ENCODE peak calls at places on chromosomes 12 and 14, in four cellular contexts. P is K562, N is WTC11, D is HepG2. J is an unnamed sample.

GRCh38 chr12:115337693-115338543 is 653.9 kb upstream of the TBX3 start:
- DNase-seq in P (peak), N (no peak), D (peak), J (no peak)

GRCh38 chr14:91754819-91755218 is 22.9 kb upstream of the CATSPERB start:
- DNase-seq in P (no peak), N (no peak), D (no peak), J (no peak)

GRCh38 chr14:29851397-29851796 is 76.2 kb downstream of the PRKD1 start:
- DNase-seq in P (no peak), N (no peak), D (no peak), J (no peak)

GRCh38 chr14:63275611-63276010 is 43.1 kb downstream of the GPHB5 start:
- DNase-seq in P (no peak), N (no peak), D (no peak), J (no peak)

GRCh38 chr12:11649413-11650278 is at the start of gene ETV6:
- DNase-seq in P (peak), N (peak), D (peak), J (peak)

GRCh38 chr12:52802442-52802841 is 6.5 kb upstream of the KRT3 start:
- DNase-seq in P (no peak), N (no peak), D (no peak), J (no peak)

GRCh38 chr12:128190614-128191013 is 76.4 kb upstream of the TMEM132C start:
- DNase-seq in P (no peak), N (no peak), D (no peak), J (peak)

GRCh38 chr12:24997970-24998582 is 49.2 kb upstream of the BCAT1 start:
- DNase-seq in P (no peak), N (no peak), D (no peak), J (no peak)

GRCh38 chr14:77882098-77882497 is 82.2 kb downstream of the ADCK1 start:
- DNase-seq in P (no peak), N (no peak), D (no peak), J (no peak)

GRCh38 chr12:104501641-104502040 is 44.9 kb downstream of the CHST11 start:
- DNase-seq in P (no peak), N (no peak), D (no peak), J (no peak)

GRCh38 chr12:131494741-131495524 is 216.0 kb upstream of the SFSWAP start:
- DNase-seq in P (no peak), N (no peak), D (no peak), J (no peak)

GRCh38 chr12:80551897-80552296 is 107.9 kb downstream of the PTPRQ start:
- DNase-seq in P (no peak), N (no peak), D (no peak), J (no peak)

GRCh38 chr14:93971635-93972027 is 4.7 kb downstream of the ASB2 start:
- DNase-seq in P (no peak), N (no peak), D (no peak), J (no peak)

GRCh38 chr14:104715416-104715815 is 8.6 kb upstream of the ADSS1 start:
- DNase-seq in P (no peak), N (no peak), D (no peak), J (no peak)

GRCh38 chr12:127546721-127547505 is 720.1 kb upstream of the TMEM132C start:
- DNase-seq in P (no peak), N (no peak), D (no peak), J (no peak)

GRCh38 chr12:102534899-102535298 is 54.5 kb upstream of the IGF1 start:
- DNase-seq in P (no peak), N (no peak), D (no peak), J (no peak)

GRCh38 chr12:128265566-128265965 is 1.4 kb upstream of the TMEM132C start:
- DNase-seq in P (no peak), N (no peak), D (no peak), J (no peak)

GRCh38 chr14:65255583-65256443 is 153.5 kb upstream of the MAX start:
- DNase-seq in P (no peak), N (peak), D (peak), J (no peak)

GRCh38 chr14:101681795-101682194 is 79.7 kb upstream of the PPP2R5C start:
- DNase-seq in P (no peak), N (no peak), D (no peak), J (no peak)

GRCh38 chr12:124497658-124498057 is 69.8 kb downstream of the NCOR2 start:
- DNase-seq in P (no peak), N (no peak), D (no peak), J (no peak)

GRCh38 chr14:103743691-103744090 is 28.1 kb downstream of the ZFYVE21 start:
- DNase-seq in P (no peak), N (no peak), D (no peak), J (no peak)

GRCh38 chr12:23245186-23245585 is 620.2 kb downstream of the ETNK1 start:
- DNase-seq in P (no peak), N (no peak), D (no peak), J (no peak)

GRCh38 chr12:9707864-9708808 is 24.8 kb downstream of the CLECL1 start:
- DNase-seq in P (peak), N (peak), D (peak), J (peak)

GRCh38 chr12:3045989-3046388 is 31.2 kb upstream of the TSPAN9 start:
- DNase-seq in P (no peak), N (peak), D (no peak), J (no peak)

GRCh38 chr14:51609987-51610283 is 41.8 kb upstream of the FRMD6 start:
- DNase-seq in P (peak), N (no peak), D (no peak), J (no peak)

GRCh38 chr14:67618617-67619063 is 1.1 kb upstream of the ARG2 start:
- DNase-seq in P (peak), N (no peak), D (peak), J (peak)

GRCh38 chr12:95763809-95764253 is 26.7 kb downstream of the NTN4 start:
- DNase-seq in P (peak), N (no peak), D (peak), J (no peak)

GRCh38 chr14:49621114-49621881 is 699 bp downstream of the MGAT2 start:
- DNase-seq in P (peak), N (peak), D (no peak), J (peak)

GRCh38 chr12:131863711-131864396 is 30.6 kb upstream of the ULK1 start:
- DNase-seq in P (no peak), N (no peak), D (no peak), J (no peak)

GRCh38 chr12:91952916-91953315 is 192.7 kb downstream of the BTG1 start:
- DNase-seq in P (no peak), N (no peak), D (no peak), J (no peak)

GRCh38 chr12:27293463-27293862 is 39.2 kb upstream of the BMAL2 start:
- DNase-seq in P (no peak), N (no peak), D (no peak), J (no peak)

GRCh38 chr12:52321433-52321832 is 235 bp upstream of the KRT83 start:
- DNase-seq in P (no peak), N (no peak), D (no peak), J (no peak)

GRCh38 chr12:53180931-53181645 is 363 bp upstream of the CSAD start:
- DNase-seq in P (peak), N (peak), D (peak), J (peak)

GRCh38 chr12:124385219-124385969 is 90.5 kb downstream of the RFLNA start:
- DNase-seq in P (no peak), N (no peak), D (no peak), J (no peak)

GRCh38 chr12:52676163-52676562 is 4.0 kb downstream of the KRT1 start:
- DNase-seq in P (no peak), N (no peak), D (no peak), J (no peak)

GRCh38 chr12:779745-780734 is 27.7 kb downstream of the WNK1 start:
- DNase-seq in P (no peak), N (no peak), D (peak), J (no peak)

GRCh38 chr12:127810026-127810425 is 456.9 kb upstream of the TMEM132C start:
- DNase-seq in P (no peak), N (no peak), D (no peak), J (no peak)

GRCh38 chr12:45315462-45315861 is 99.6 kb downstream of the ANO6 start:
- DNase-seq in P (peak), N (no peak), D (no peak), J (no peak)

GRCh38 chr12:12691549-12691948 is 4.4 kb downstream of the GPR19 start:
- DNase-seq in P (no peak), N (no peak), D (no peak), J (no peak)
- TF ChIP-seq ELF4 in P (no peak), N (no peak), D (no peak), J (no peak)

DNA sequence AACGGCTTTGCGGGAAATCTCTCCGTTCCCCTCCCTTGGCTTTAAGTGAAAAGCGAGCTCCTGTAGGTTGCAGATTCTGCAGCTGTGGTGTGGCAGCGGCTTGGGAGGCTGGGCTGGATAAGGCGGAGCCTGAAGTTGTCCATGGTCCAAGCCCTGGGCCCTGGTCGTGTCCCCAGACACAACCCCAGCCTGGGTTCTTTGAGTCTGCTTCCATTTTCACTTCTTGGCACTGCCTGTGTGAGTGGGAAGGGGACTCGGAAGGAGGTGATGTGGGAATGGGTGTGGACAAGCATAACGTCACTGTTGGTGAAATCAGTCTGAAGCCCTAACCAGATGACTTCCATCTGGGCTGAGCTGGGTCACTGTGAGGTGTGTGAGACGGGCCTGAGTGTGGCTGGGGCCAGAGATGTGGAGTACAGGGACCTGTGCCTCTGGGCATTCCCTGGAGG is 43.0 kb upstream of the CTDSP2 start:
- DNase-seq in P (no peak), N (no peak), D (no peak), J (no peak)
- TF ChIP-seq ELF4 in P (no peak), N (no peak), D (no peak), J (no peak)

DNA sequence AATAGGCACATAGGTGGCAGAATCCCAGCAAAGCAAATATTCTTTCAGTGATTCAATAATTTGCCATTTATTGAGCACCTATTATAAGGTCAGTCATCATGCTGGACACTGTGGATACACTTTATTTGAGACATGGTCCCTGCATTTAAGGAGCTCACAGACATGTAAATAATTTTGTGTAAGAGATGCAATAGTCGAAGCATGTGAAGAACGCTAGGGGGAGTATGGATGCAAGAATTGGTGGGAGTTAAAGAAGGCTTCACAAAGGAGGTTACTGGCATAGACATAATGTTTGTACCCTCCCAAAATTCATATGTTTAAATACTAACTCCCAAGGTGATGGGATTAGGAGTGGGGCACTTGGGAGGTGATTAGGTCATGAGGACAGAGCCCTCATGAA is 260.6 kb upstream of the GARIN6 start:
- DNase-seq in P (peak), N (no peak), D (peak), J (peak)
- TF ChIP-seq ELF4 in P (no peak), N (no peak), D (no peak), J (no peak)

GRCh38 chr12:89949457-89950195 is 241.0 kb upstream of the ATP2B1 start:
- DNase-seq in P (peak), N (no peak), D (peak), J (peak)
- TF ChIP-seq ELF4 in P (no peak), N (no peak), D (no peak), J (no peak)

GRCh38 chr12:5988088-5988487 is 43.0 kb upstream of the ANO2 start:
- DNase-seq in P (no peak), N (no peak), D (no peak), J (no peak)
- TF ChIP-seq ELF4 in P (no peak), N (no peak), D (no peak), J (no peak)

DNA sequence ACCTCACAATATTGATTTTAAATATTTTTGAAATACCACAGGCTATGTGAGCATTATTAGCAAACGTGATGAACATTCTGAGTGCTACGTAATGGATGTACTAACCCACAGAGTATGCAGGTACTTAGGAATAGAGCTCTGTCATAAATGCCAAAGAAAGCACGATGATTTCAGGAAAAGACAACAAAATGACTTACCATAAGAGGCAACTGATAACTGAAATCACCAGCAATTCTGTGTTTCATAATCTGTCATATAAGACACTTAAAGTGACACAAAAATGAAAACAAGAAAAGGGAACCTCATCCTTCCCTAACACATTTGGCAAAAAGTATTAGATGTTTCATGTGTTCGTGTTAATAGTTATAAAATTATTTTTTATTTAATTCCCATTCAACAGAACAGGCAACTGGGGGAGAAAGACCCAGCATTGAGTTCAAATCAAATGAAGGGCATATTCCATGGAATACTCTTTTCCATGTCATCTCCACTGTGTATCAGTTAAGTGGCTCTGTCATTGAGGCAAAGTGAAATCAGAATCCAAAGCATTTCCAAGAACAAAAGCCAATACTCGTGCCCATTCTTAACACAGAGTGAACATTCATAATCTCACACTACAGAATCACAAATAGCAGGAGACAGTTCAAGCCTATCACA is 30.4 kb downstream of the ARMH4 start:
- DNase-seq in P (no peak), N (no peak), D (no peak), J (no peak)
- TF ChIP-seq ELF4 in P (no peak), N (no peak), D (no peak), J (no peak)

DNA sequence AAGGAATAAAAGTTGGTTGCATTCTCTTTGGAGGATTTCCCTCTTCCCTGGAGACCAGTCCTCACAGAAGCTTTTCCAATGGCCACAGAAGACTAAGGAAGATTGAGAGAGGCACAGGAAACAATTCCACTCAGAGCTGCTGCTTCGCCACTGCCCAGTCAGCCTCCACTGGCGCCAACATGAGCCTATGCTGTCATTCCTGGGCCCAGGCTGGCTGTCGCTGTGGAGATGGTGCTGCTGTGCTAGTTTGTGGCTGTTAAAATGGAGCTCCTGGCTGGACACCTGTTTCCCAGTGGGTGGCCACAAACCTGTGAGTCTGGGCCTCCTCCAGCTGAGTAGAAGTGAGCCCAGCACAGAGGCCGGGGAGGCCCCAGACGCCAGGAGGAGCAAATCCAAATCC is 6.6 kb downstream of the P2RX7 start:
- DNase-seq in P (no peak), N (no peak), D (no peak), J (no peak)
- TF ChIP-seq ELF4 in P (no peak), N (no peak), D (no peak), J (no peak)

DNA sequence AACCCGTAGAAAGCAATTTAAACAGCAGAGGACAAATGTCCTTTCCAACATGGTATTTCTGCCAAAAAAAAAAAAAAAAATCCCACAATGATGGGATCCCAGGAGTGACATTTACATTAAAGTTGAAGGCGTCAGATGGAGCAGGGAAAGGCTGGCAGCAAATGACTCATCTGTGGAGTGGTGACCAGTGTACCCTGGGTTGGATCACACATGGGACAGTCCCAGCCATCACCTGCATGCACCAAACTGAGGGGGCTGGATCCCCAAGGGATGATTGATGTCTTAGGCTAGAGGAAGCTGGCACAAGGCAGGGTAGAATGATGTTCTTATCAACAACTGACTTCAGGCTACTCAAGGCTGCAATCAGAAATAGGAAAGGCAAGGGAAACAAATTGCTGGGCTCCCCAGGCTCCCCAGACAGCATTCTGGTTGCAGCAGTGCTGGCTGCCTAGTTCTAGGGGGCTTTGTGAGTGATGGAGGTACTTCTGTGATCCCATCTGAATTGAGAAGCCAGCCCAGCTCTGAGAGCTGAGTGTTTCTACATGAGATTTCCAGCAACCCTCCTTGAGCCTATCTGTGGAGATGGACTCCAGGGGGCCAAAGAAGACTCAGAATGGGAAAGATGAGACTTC is 117.9 kb downstream of the DPF3 start:
- DNase-seq in P (no peak), N (no peak), D (no peak), J (no peak)
- TF ChIP-seq ELF4 in P (no peak), N (no peak), D (no peak), J (no peak)

J was measured in HEK293T.